ENCODE peak calls at places on chromosomes 11 and 22, in ten cellular contexts. One of them, this sample, is unnamed.
A peak's percentile ranks its signal among the peaks of the same experiment; 100 is the strongest.

GRCh38 chr11:123797065-123797940 is 8.8 kb downstream of the OR6M1 start:
- DNase-seq in activated effector memory CD4-positive, alpha-beta T cell treated with anti-CD3 and anti-CD28 coated beads, Interleukin-2, amount 50 U/mL, for 16 hours: no peak
- DNase-seq in GM06990: no peak
- DNase-seq in iris pigment epithelial cell: no peak
- DNase-seq in cardiac muscle cell: no peak
- DNase-seq in NCI-H1105 treated with DMSO at 0.1 percent for 48 hours: peak; percentile 94
- DNase-seq in left ventricle myocardium inferior: no peak
- DNase-seq in A172: no peak
- DNase-seq in stimulated activated CD8-positive, alpha-beta memory T cell treated with anti-CD3 and anti-CD28 coated beads, Interleukin-15, amount 100 ng/mL, for 24 hours: no peak
- DNase-seq in T-helper 1 cell: no peak
- DNase-seq in this sample: peak; percentile 49

GRCh38 chr11:20070459-20070858 is 89.8 kb downstream of the DBX1 start:
- DNase-seq in activated effector memory CD4-positive, alpha-beta T cell treated with anti-CD3 and anti-CD28 coated beads, Interleukin-2, amount 50 U/mL, for 16 hours: no peak
- DNase-seq in GM06990: no peak
- DNase-seq in iris pigment epithelial cell: no peak
- DNase-seq in cardiac muscle cell: no peak
- DNase-seq in NCI-H1105 treated with DMSO at 0.1 percent for 48 hours: peak; percentile 82
- DNase-seq in left ventricle myocardium inferior: no peak
- DNase-seq in A172: no peak
- DNase-seq in stimulated activated CD8-positive, alpha-beta memory T cell treated with anti-CD3 and anti-CD28 coated beads, Interleukin-15, amount 100 ng/mL, for 24 hours: no peak
- DNase-seq in T-helper 1 cell: no peak
- DNase-seq in this sample: no peak

GRCh38 chr11:70581991-70582885 is 183.9 kb downstream of the CTTN start:
- DNase-seq in activated effector memory CD4-positive, alpha-beta T cell treated with anti-CD3 and anti-CD28 coated beads, Interleukin-2, amount 50 U/mL, for 16 hours: no peak
- DNase-seq in GM06990: no peak
- DNase-seq in iris pigment epithelial cell: no peak
- DNase-seq in cardiac muscle cell: no peak
- DNase-seq in NCI-H1105 treated with DMSO at 0.1 percent for 48 hours: no peak
- DNase-seq in left ventricle myocardium inferior: no peak
- DNase-seq in A172: no peak
- DNase-seq in stimulated activated CD8-positive, alpha-beta memory T cell treated with anti-CD3 and anti-CD28 coated beads, Interleukin-15, amount 100 ng/mL, for 24 hours: no peak
- DNase-seq in T-helper 1 cell: no peak
- DNase-seq in this sample: no peak

GRCh38 chr11:2290351-2290841 is 11.3 kb downstream of the C11orf21 start:
- DNase-seq in activated effector memory CD4-positive, alpha-beta T cell treated with anti-CD3 and anti-CD28 coated beads, Interleukin-2, amount 50 U/mL, for 16 hours: no peak
- DNase-seq in GM06990: no peak
- DNase-seq in iris pigment epithelial cell: no peak
- DNase-seq in cardiac muscle cell: no peak
- DNase-seq in NCI-H1105 treated with DMSO at 0.1 percent for 48 hours: no peak
- DNase-seq in left ventricle myocardium inferior: no peak
- DNase-seq in A172: peak; percentile 43
- DNase-seq in stimulated activated CD8-positive, alpha-beta memory T cell treated with anti-CD3 and anti-CD28 coated beads, Interleukin-15, amount 100 ng/mL, for 24 hours: no peak
- DNase-seq in T-helper 1 cell: no peak
- DNase-seq in this sample: no peak

GRCh38 chr11:122807731-122808485 is 30.4 kb upstream of the CRTAM start:
- DNase-seq in activated effector memory CD4-positive, alpha-beta T cell treated with anti-CD3 and anti-CD28 coated beads, Interleukin-2, amount 50 U/mL, for 16 hours: no peak
- DNase-seq in GM06990: no peak
- DNase-seq in iris pigment epithelial cell: peak; percentile 41
- DNase-seq in cardiac muscle cell: no peak
- DNase-seq in NCI-H1105 treated with DMSO at 0.1 percent for 48 hours: no peak
- DNase-seq in left ventricle myocardium inferior: no peak
- DNase-seq in A172: no peak
- DNase-seq in stimulated activated CD8-positive, alpha-beta memory T cell treated with anti-CD3 and anti-CD28 coated beads, Interleukin-15, amount 100 ng/mL, for 24 hours: no peak
- DNase-seq in T-helper 1 cell: no peak
- DNase-seq in this sample: peak; percentile 37

GRCh38 chr11:68704887-68705286 is 20.5 kb downstream of the GAL start:
- DNase-seq in activated effector memory CD4-positive, alpha-beta T cell treated with anti-CD3 and anti-CD28 coated beads, Interleukin-2, amount 50 U/mL, for 16 hours: no peak
- DNase-seq in GM06990: no peak
- DNase-seq in iris pigment epithelial cell: no peak
- DNase-seq in cardiac muscle cell: no peak
- DNase-seq in NCI-H1105 treated with DMSO at 0.1 percent for 48 hours: no peak
- DNase-seq in left ventricle myocardium inferior: no peak
- DNase-seq in A172: no peak
- DNase-seq in stimulated activated CD8-positive, alpha-beta memory T cell treated with anti-CD3 and anti-CD28 coated beads, Interleukin-15, amount 100 ng/mL, for 24 hours: no peak
- DNase-seq in T-helper 1 cell: no peak
- DNase-seq in this sample: no peak

GRCh38 chr11:82577246-82577645 is 156.4 kb downstream of the FAM181B start:
- DNase-seq in activated effector memory CD4-positive, alpha-beta T cell treated with anti-CD3 and anti-CD28 coated beads, Interleukin-2, amount 50 U/mL, for 16 hours: no peak
- DNase-seq in GM06990: no peak
- DNase-seq in iris pigment epithelial cell: no peak
- DNase-seq in cardiac muscle cell: no peak
- DNase-seq in NCI-H1105 treated with DMSO at 0.1 percent for 48 hours: no peak
- DNase-seq in left ventricle myocardium inferior: no peak
- DNase-seq in A172: no peak
- DNase-seq in stimulated activated CD8-positive, alpha-beta memory T cell treated with anti-CD3 and anti-CD28 coated beads, Interleukin-15, amount 100 ng/mL, for 24 hours: no peak
- DNase-seq in T-helper 1 cell: no peak
- DNase-seq in this sample: no peak

GRCh38 chr11:75476716-75477613 is 44.0 kb upstream of the KLHL35 start:
- DNase-seq in activated effector memory CD4-positive, alpha-beta T cell treated with anti-CD3 and anti-CD28 coated beads, Interleukin-2, amount 50 U/mL, for 16 hours: no peak
- DNase-seq in GM06990: no peak
- DNase-seq in iris pigment epithelial cell: peak; percentile 12
- DNase-seq in cardiac muscle cell: no peak
- DNase-seq in NCI-H1105 treated with DMSO at 0.1 percent for 48 hours: peak; percentile 47
- DNase-seq in left ventricle myocardium inferior: peak; percentile 54
- DNase-seq in A172: no peak
- DNase-seq in stimulated activated CD8-positive, alpha-beta memory T cell treated with anti-CD3 and anti-CD28 coated beads, Interleukin-15, amount 100 ng/mL, for 24 hours: no peak
- DNase-seq in T-helper 1 cell: no peak
- DNase-seq in this sample: no peak

GRCh38 chr11:119065369-119065768 is 2.2 kb upstream of the VPS11 start:
- DNase-seq in activated effector memory CD4-positive, alpha-beta T cell treated with anti-CD3 and anti-CD28 coated beads, Interleukin-2, amount 50 U/mL, for 16 hours: peak; percentile 74
- DNase-seq in GM06990: no peak
- DNase-seq in iris pigment epithelial cell: peak; percentile 49
- DNase-seq in cardiac muscle cell: no peak
- DNase-seq in NCI-H1105 treated with DMSO at 0.1 percent for 48 hours: peak; percentile 28
- DNase-seq in left ventricle myocardium inferior: no peak
- DNase-seq in A172: no peak
- DNase-seq in stimulated activated CD8-positive, alpha-beta memory T cell treated with anti-CD3 and anti-CD28 coated beads, Interleukin-15, amount 100 ng/mL, for 24 hours: no peak
- DNase-seq in T-helper 1 cell: peak; percentile 71
- DNase-seq in this sample: peak; percentile 38

GRCh38 chr22:49299821-49300231 is 527.8 kb downstream of the BRD1 start:
- DNase-seq in activated effector memory CD4-positive, alpha-beta T cell treated with anti-CD3 and anti-CD28 coated beads, Interleukin-2, amount 50 U/mL, for 16 hours: peak; percentile 54
- DNase-seq in GM06990: no peak
- DNase-seq in iris pigment epithelial cell: no peak
- DNase-seq in cardiac muscle cell: no peak
- DNase-seq in NCI-H1105 treated with DMSO at 0.1 percent for 48 hours: no peak
- DNase-seq in left ventricle myocardium inferior: no peak
- DNase-seq in A172: no peak
- DNase-seq in stimulated activated CD8-positive, alpha-beta memory T cell treated with anti-CD3 and anti-CD28 coated beads, Interleukin-15, amount 100 ng/mL, for 24 hours: no peak
- DNase-seq in T-helper 1 cell: no peak
- DNase-seq in this sample: no peak

GRCh38 chr22:33328789-33329296 is 270.7 kb upstream of the SYN3 start:
- DNase-seq in activated effector memory CD4-positive, alpha-beta T cell treated with anti-CD3 and anti-CD28 coated beads, Interleukin-2, amount 50 U/mL, for 16 hours: no peak
- DNase-seq in GM06990: no peak
- DNase-seq in iris pigment epithelial cell: peak; percentile 8
- DNase-seq in cardiac muscle cell: no peak
- DNase-seq in NCI-H1105 treated with DMSO at 0.1 percent for 48 hours: no peak
- DNase-seq in left ventricle myocardium inferior: no peak
- DNase-seq in A172: peak; percentile 81
- DNase-seq in stimulated activated CD8-positive, alpha-beta memory T cell treated with anti-CD3 and anti-CD28 coated beads, Interleukin-15, amount 100 ng/mL, for 24 hours: no peak
- DNase-seq in T-helper 1 cell: no peak
- DNase-seq in this sample: peak; percentile 11

GRCh38 chr22:37378642-37379058 is 48.6 kb downstream of the ELFN2 start:
- DNase-seq in activated effector memory CD4-positive, alpha-beta T cell treated with anti-CD3 and anti-CD28 coated beads, Interleukin-2, amount 50 U/mL, for 16 hours: no peak
- DNase-seq in GM06990: no peak
- DNase-seq in iris pigment epithelial cell: no peak
- DNase-seq in cardiac muscle cell: peak; percentile 66
- DNase-seq in NCI-H1105 treated with DMSO at 0.1 percent for 48 hours: no peak
- DNase-seq in left ventricle myocardium inferior: no peak
- DNase-seq in A172: peak; percentile 35
- DNase-seq in stimulated activated CD8-positive, alpha-beta memory T cell treated with anti-CD3 and anti-CD28 coated beads, Interleukin-15, amount 100 ng/mL, for 24 hours: no peak
- DNase-seq in T-helper 1 cell: no peak
- DNase-seq in this sample: no peak

GRCh38 chr11:79663012-79663411 is 222.2 kb upstream of the TENM4 start:
- DNase-seq in activated effector memory CD4-positive, alpha-beta T cell treated with anti-CD3 and anti-CD28 coated beads, Interleukin-2, amount 50 U/mL, for 16 hours: no peak
- DNase-seq in GM06990: no peak
- DNase-seq in iris pigment epithelial cell: no peak
- DNase-seq in cardiac muscle cell: peak; percentile 63
- DNase-seq in NCI-H1105 treated with DMSO at 0.1 percent for 48 hours: peak; percentile 94
- DNase-seq in left ventricle myocardium inferior: no peak
- DNase-seq in A172: no peak
- DNase-seq in stimulated activated CD8-positive, alpha-beta memory T cell treated with anti-CD3 and anti-CD28 coated beads, Interleukin-15, amount 100 ng/mL, for 24 hours: no peak
- DNase-seq in T-helper 1 cell: no peak
- DNase-seq in this sample: no peak

GRCh38 chr22:47165338-47165931 is 403.0 kb downstream of the TBC1D22A start:
- DNase-seq in activated effector memory CD4-positive, alpha-beta T cell treated with anti-CD3 and anti-CD28 coated beads, Interleukin-2, amount 50 U/mL, for 16 hours: peak; percentile 48
- DNase-seq in GM06990: no peak
- DNase-seq in iris pigment epithelial cell: no peak
- DNase-seq in cardiac muscle cell: no peak
- DNase-seq in NCI-H1105 treated with DMSO at 0.1 percent for 48 hours: no peak
- DNase-seq in left ventricle myocardium inferior: no peak
- DNase-seq in A172: no peak
- DNase-seq in stimulated activated CD8-positive, alpha-beta memory T cell treated with anti-CD3 and anti-CD28 coated beads, Interleukin-15, amount 100 ng/mL, for 24 hours: no peak
- DNase-seq in T-helper 1 cell: no peak
- DNase-seq in this sample: no peak

GRCh38 chr11:57646756-57647303 is 2.9 kb downstream of the YPEL4 start:
- DNase-seq in activated effector memory CD4-positive, alpha-beta T cell treated with anti-CD3 and anti-CD28 coated beads, Interleukin-2, amount 50 U/mL, for 16 hours: no peak
- DNase-seq in GM06990: no peak
- DNase-seq in iris pigment epithelial cell: no peak
- DNase-seq in cardiac muscle cell: no peak
- DNase-seq in NCI-H1105 treated with DMSO at 0.1 percent for 48 hours: peak; percentile 32
- DNase-seq in left ventricle myocardium inferior: no peak
- DNase-seq in A172: no peak
- DNase-seq in stimulated activated CD8-positive, alpha-beta memory T cell treated with anti-CD3 and anti-CD28 coated beads, Interleukin-15, amount 100 ng/mL, for 24 hours: no peak
- DNase-seq in T-helper 1 cell: no peak
- DNase-seq in this sample: no peak

GRCh38 chr22:43006753-43007152 is 8.2 kb downstream of the PACSIN2 start:
- DNase-seq in activated effector memory CD4-positive, alpha-beta T cell treated with anti-CD3 and anti-CD28 coated beads, Interleukin-2, amount 50 U/mL, for 16 hours: no peak
- DNase-seq in GM06990: no peak
- DNase-seq in iris pigment epithelial cell: no peak
- DNase-seq in cardiac muscle cell: no peak
- DNase-seq in NCI-H1105 treated with DMSO at 0.1 percent for 48 hours: no peak
- DNase-seq in left ventricle myocardium inferior: no peak
- DNase-seq in A172: no peak
- DNase-seq in stimulated activated CD8-positive, alpha-beta memory T cell treated with anti-CD3 and anti-CD28 coated beads, Interleukin-15, amount 100 ng/mL, for 24 hours: no peak
- DNase-seq in T-helper 1 cell: no peak
- DNase-seq in this sample: peak; percentile 47

GRCh38 chr11:116980136-116980793 is 118.0 kb downstream of the SIK3 start:
- DNase-seq in activated effector memory CD4-positive, alpha-beta T cell treated with anti-CD3 and anti-CD28 coated beads, Interleukin-2, amount 50 U/mL, for 16 hours: no peak
- DNase-seq in GM06990: peak; percentile 26
- DNase-seq in iris pigment epithelial cell: no peak
- DNase-seq in cardiac muscle cell: no peak
- DNase-seq in NCI-H1105 treated with DMSO at 0.1 percent for 48 hours: no peak
- DNase-seq in left ventricle myocardium inferior: no peak
- DNase-seq in A172: no peak
- DNase-seq in stimulated activated CD8-positive, alpha-beta memory T cell treated with anti-CD3 and anti-CD28 coated beads, Interleukin-15, amount 100 ng/mL, for 24 hours: no peak
- DNase-seq in T-helper 1 cell: no peak
- DNase-seq in this sample: no peak

GRCh38 chr11:126546191-126546590 is 190.7 kb downstream of the ST3GAL4 start:
- DNase-seq in activated effector memory CD4-positive, alpha-beta T cell treated with anti-CD3 and anti-CD28 coated beads, Interleukin-2, amount 50 U/mL, for 16 hours: no peak
- DNase-seq in GM06990: no peak
- DNase-seq in iris pigment epithelial cell: no peak
- DNase-seq in cardiac muscle cell: peak; percentile 28
- DNase-seq in NCI-H1105 treated with DMSO at 0.1 percent for 48 hours: no peak
- DNase-seq in left ventricle myocardium inferior: no peak
- DNase-seq in A172: peak; percentile 17
- DNase-seq in stimulated activated CD8-positive, alpha-beta memory T cell treated with anti-CD3 and anti-CD28 coated beads, Interleukin-15, amount 100 ng/mL, for 24 hours: no peak
- DNase-seq in T-helper 1 cell: no peak
- DNase-seq in this sample: no peak

GRCh38 chr22:17787159-17788022 is 13.1 kb upstream of the BID start:
- DNase-seq in activated effector memory CD4-positive, alpha-beta T cell treated with anti-CD3 and anti-CD28 coated beads, Interleukin-2, amount 50 U/mL, for 16 hours: no peak
- DNase-seq in GM06990: peak; percentile 13
- DNase-seq in iris pigment epithelial cell: no peak
- DNase-seq in cardiac muscle cell: no peak
- DNase-seq in NCI-H1105 treated with DMSO at 0.1 percent for 48 hours: no peak
- DNase-seq in left ventricle myocardium inferior: no peak
- DNase-seq in A172: no peak
- DNase-seq in stimulated activated CD8-positive, alpha-beta memory T cell treated with anti-CD3 and anti-CD28 coated beads, Interleukin-15, amount 100 ng/mL, for 24 hours: no peak
- DNase-seq in T-helper 1 cell: no peak
- DNase-seq in this sample: no peak

GRCh38 chr11:32034680-32035079 is 56.2 kb upstream of the RCN1 start:
- DNase-seq in activated effector memory CD4-positive, alpha-beta T cell treated with anti-CD3 and anti-CD28 coated beads, Interleukin-2, amount 50 U/mL, for 16 hours: no peak
- DNase-seq in GM06990: no peak
- DNase-seq in iris pigment epithelial cell: peak; percentile 56
- DNase-seq in cardiac muscle cell: no peak
- DNase-seq in NCI-H1105 treated with DMSO at 0.1 percent for 48 hours: no peak
- DNase-seq in left ventricle myocardium inferior: no peak
- DNase-seq in A172: no peak
- DNase-seq in stimulated activated CD8-positive, alpha-beta memory T cell treated with anti-CD3 and anti-CD28 coated beads, Interleukin-15, amount 100 ng/mL, for 24 hours: no peak
- DNase-seq in T-helper 1 cell: no peak
- DNase-seq in this sample: peak; percentile 57

GRCh38 chr11:128716231-128716630 is 22.4 kb downstream of the FLI1 start:
- DNase-seq in activated effector memory CD4-positive, alpha-beta T cell treated with anti-CD3 and anti-CD28 coated beads, Interleukin-2, amount 50 U/mL, for 16 hours: no peak
- DNase-seq in GM06990: no peak
- DNase-seq in iris pigment epithelial cell: peak; percentile 57
- DNase-seq in cardiac muscle cell: no peak
- DNase-seq in NCI-H1105 treated with DMSO at 0.1 percent for 48 hours: no peak
- DNase-seq in left ventricle myocardium inferior: no peak
- DNase-seq in A172: no peak
- DNase-seq in stimulated activated CD8-positive, alpha-beta memory T cell treated with anti-CD3 and anti-CD28 coated beads, Interleukin-15, amount 100 ng/mL, for 24 hours: no peak
- DNase-seq in T-helper 1 cell: no peak
- DNase-seq in this sample: no peak

GRCh38 chr22:19244600-19245352 is 46.7 kb downstream of the CLTCL1 start:
- DNase-seq in activated effector memory CD4-positive, alpha-beta T cell treated with anti-CD3 and anti-CD28 coated beads, Interleukin-2, amount 50 U/mL, for 16 hours: no peak
- DNase-seq in GM06990: no peak
- DNase-seq in iris pigment epithelial cell: no peak
- DNase-seq in cardiac muscle cell: no peak
- DNase-seq in NCI-H1105 treated with DMSO at 0.1 percent for 48 hours: no peak
- DNase-seq in left ventricle myocardium inferior: no peak
- DNase-seq in A172: no peak
- DNase-seq in stimulated activated CD8-positive, alpha-beta memory T cell treated with anti-CD3 and anti-CD28 coated beads, Interleukin-15, amount 100 ng/mL, for 24 hours: no peak
- DNase-seq in T-helper 1 cell: no peak
- DNase-seq in this sample: peak; percentile 8

GRCh38 chr22:19429950-19430889 is 1.3 kb downstream of the HIRA start:
- DNase-seq in activated effector memory CD4-positive, alpha-beta T cell treated with anti-CD3 and anti-CD28 coated beads, Interleukin-2, amount 50 U/mL, for 16 hours: peak; percentile 78
- DNase-seq in GM06990: peak; percentile 47
- DNase-seq in iris pigment epithelial cell: peak; percentile 85
- DNase-seq in cardiac muscle cell: peak; percentile 29
- DNase-seq in NCI-H1105 treated with DMSO at 0.1 percent for 48 hours: no peak
- DNase-seq in left ventricle myocardium inferior: peak; percentile 31
- DNase-seq in A172: peak; percentile 11
- DNase-seq in stimulated activated CD8-positive, alpha-beta memory T cell treated with anti-CD3 and anti-CD28 coated beads, Interleukin-15, amount 100 ng/mL, for 24 hours: no peak
- DNase-seq in T-helper 1 cell: peak; percentile 68
- DNase-seq in this sample: peak; percentile 90

GRCh38 chr11:131661137-131661536 is 290.7 kb downstream of the NTM start:
- DNase-seq in activated effector memory CD4-positive, alpha-beta T cell treated with anti-CD3 and anti-CD28 coated beads, Interleukin-2, amount 50 U/mL, for 16 hours: no peak
- DNase-seq in GM06990: no peak
- DNase-seq in iris pigment epithelial cell: no peak
- DNase-seq in cardiac muscle cell: no peak
- DNase-seq in NCI-H1105 treated with DMSO at 0.1 percent for 48 hours: no peak
- DNase-seq in left ventricle myocardium inferior: no peak
- DNase-seq in A172: no peak
- DNase-seq in stimulated activated CD8-positive, alpha-beta memory T cell treated with anti-CD3 and anti-CD28 coated beads, Interleukin-15, amount 100 ng/mL, for 24 hours: no peak
- DNase-seq in T-helper 1 cell: no peak
- DNase-seq in this sample: no peak

GRCh38 chr11:12088047-12088481 is 22.3 kb upstream of the MICAL2 start:
- DNase-seq in activated effector memory CD4-positive, alpha-beta T cell treated with anti-CD3 and anti-CD28 coated beads, Interleukin-2, amount 50 U/mL, for 16 hours: no peak
- DNase-seq in GM06990: no peak
- DNase-seq in iris pigment epithelial cell: peak; percentile 80
- DNase-seq in cardiac muscle cell: peak; percentile 73
- DNase-seq in NCI-H1105 treated with DMSO at 0.1 percent for 48 hours: no peak
- DNase-seq in left ventricle myocardium inferior: peak; percentile 68
- DNase-seq in A172: peak; percentile 94
- DNase-seq in stimulated activated CD8-positive, alpha-beta memory T cell treated with anti-CD3 and anti-CD28 coated beads, Interleukin-15, amount 100 ng/mL, for 24 hours: no peak
- DNase-seq in T-helper 1 cell: peak; percentile 62
- DNase-seq in this sample: no peak

GRCh38 chr11:3810446-3810845 is 2.1 kb downstream of the PGAP2 start:
- DNase-seq in activated effector memory CD4-positive, alpha-beta T cell treated with anti-CD3 and anti-CD28 coated beads, Interleukin-2, amount 50 U/mL, for 16 hours: no peak
- DNase-seq in GM06990: no peak
- DNase-seq in iris pigment epithelial cell: no peak
- DNase-seq in cardiac muscle cell: no peak
- DNase-seq in NCI-H1105 treated with DMSO at 0.1 percent for 48 hours: no peak
- DNase-seq in left ventricle myocardium inferior: no peak
- DNase-seq in A172: no peak
- DNase-seq in stimulated activated CD8-positive, alpha-beta memory T cell treated with anti-CD3 and anti-CD28 coated beads, Interleukin-15, amount 100 ng/mL, for 24 hours: no peak
- DNase-seq in T-helper 1 cell: no peak
- DNase-seq in this sample: no peak

GRCh38 chr11:94735907-94736306 is 32.2 kb upstream of the AMOTL1 start:
- DNase-seq in activated effector memory CD4-positive, alpha-beta T cell treated with anti-CD3 and anti-CD28 coated beads, Interleukin-2, amount 50 U/mL, for 16 hours: no peak
- DNase-seq in GM06990: no peak
- DNase-seq in iris pigment epithelial cell: no peak
- DNase-seq in cardiac muscle cell: no peak
- DNase-seq in NCI-H1105 treated with DMSO at 0.1 percent for 48 hours: no peak
- DNase-seq in left ventricle myocardium inferior: no peak
- DNase-seq in A172: no peak
- DNase-seq in stimulated activated CD8-positive, alpha-beta memory T cell treated with anti-CD3 and anti-CD28 coated beads, Interleukin-15, amount 100 ng/mL, for 24 hours: no peak
- DNase-seq in T-helper 1 cell: no peak
- DNase-seq in this sample: no peak

GRCh38 chr11:12223771-12224536 is 113.6 kb downstream of the MICAL2 start:
- DNase-seq in activated effector memory CD4-positive, alpha-beta T cell treated with anti-CD3 and anti-CD28 coated beads, Interleukin-2, amount 50 U/mL, for 16 hours: peak; percentile 63
- DNase-seq in GM06990: no peak
- DNase-seq in iris pigment epithelial cell: no peak
- DNase-seq in cardiac muscle cell: no peak
- DNase-seq in NCI-H1105 treated with DMSO at 0.1 percent for 48 hours: no peak
- DNase-seq in left ventricle myocardium inferior: no peak
- DNase-seq in A172: peak; percentile 31
- DNase-seq in stimulated activated CD8-positive, alpha-beta memory T cell treated with anti-CD3 and anti-CD28 coated beads, Interleukin-15, amount 100 ng/mL, for 24 hours: no peak
- DNase-seq in T-helper 1 cell: peak; percentile 72
- DNase-seq in this sample: no peak

This sample was measured in amniotic epithelial cell.